ENCODE peak calls at places on chromosomes 5 and 9, in eight cellular contexts. One of them, this sample, is unnamed.

GRCh38 chr5:52800394-52801213 is 12.9 kb downstream of the ITGA1 start:
- DNase-seq in coronary artery: peak; percentile 87
- DNase-seq in HTR-8/SVneo: no peak
- DNase-seq in activated CD4-positive, alpha-beta memory T cell treated with anti-CD3 and anti-CD28 coated beads, Interleukin-2, amount 10 ng/mL, durations not matched to agents 7 days and 5 days: peak; percentile 75
- DNase-seq in effector memory CD4-positive, alpha-beta T cell: peak; percentile 36
- DNase-seq in SW 1271: peak; percentile 72
- DNase-seq in T-helper 17 cell: peak; percentile 16
- DNase-seq in upper lobe of right lung: peak; percentile 79
- DNase-seq in this sample: peak; percentile 73

GRCh38 chr5:5331838-5332237 is 90.6 kb upstream of the ICE1 start:
- DNase-seq in coronary artery: no peak
- DNase-seq in HTR-8/SVneo: no peak
- DNase-seq in activated CD4-positive, alpha-beta memory T cell treated with anti-CD3 and anti-CD28 coated beads, Interleukin-2, amount 10 ng/mL, durations not matched to agents 7 days and 5 days: no peak
- DNase-seq in effector memory CD4-positive, alpha-beta T cell: no peak
- DNase-seq in SW 1271: no peak
- DNase-seq in T-helper 17 cell: no peak
- DNase-seq in upper lobe of right lung: no peak
- DNase-seq in this sample: no peak

GRCh38 chr5:174563899-174564298 is 160.5 kb upstream of the MSX2 start:
- DNase-seq in coronary artery: peak; percentile 58
- DNase-seq in HTR-8/SVneo: no peak
- DNase-seq in activated CD4-positive, alpha-beta memory T cell treated with anti-CD3 and anti-CD28 coated beads, Interleukin-2, amount 10 ng/mL, durations not matched to agents 7 days and 5 days: no peak
- DNase-seq in effector memory CD4-positive, alpha-beta T cell: no peak
- DNase-seq in SW 1271: no peak
- DNase-seq in T-helper 17 cell: no peak
- DNase-seq in upper lobe of right lung: no peak
- DNase-seq in this sample: no peak

GRCh38 chr5:158119852-158120708 is 261.1 kb upstream of the CLINT1 start:
- DNase-seq in coronary artery: no peak
- DNase-seq in HTR-8/SVneo: peak; percentile 56
- DNase-seq in activated CD4-positive, alpha-beta memory T cell treated with anti-CD3 and anti-CD28 coated beads, Interleukin-2, amount 10 ng/mL, durations not matched to agents 7 days and 5 days: no peak
- DNase-seq in effector memory CD4-positive, alpha-beta T cell: no peak
- DNase-seq in SW 1271: no peak
- DNase-seq in T-helper 17 cell: no peak
- DNase-seq in upper lobe of right lung: no peak
- DNase-seq in this sample: no peak

GRCh38 chr5:1799110-1799601 is 481 bp downstream of the MRPL36 start:
- DNase-seq in coronary artery: no peak
- DNase-seq in HTR-8/SVneo: peak; percentile 24
- DNase-seq in activated CD4-positive, alpha-beta memory T cell treated with anti-CD3 and anti-CD28 coated beads, Interleukin-2, amount 10 ng/mL, durations not matched to agents 7 days and 5 days: peak; percentile 35
- DNase-seq in effector memory CD4-positive, alpha-beta T cell: peak; percentile 5
- DNase-seq in SW 1271: no peak
- DNase-seq in T-helper 17 cell: peak; percentile 21
- DNase-seq in upper lobe of right lung: no peak
- DNase-seq in this sample: peak; percentile 25

GRCh38 chr5:54176066-54176835 is 134.1 kb downstream of the ARL15 start:
- DNase-seq in coronary artery: no peak
- DNase-seq in HTR-8/SVneo: no peak
- DNase-seq in activated CD4-positive, alpha-beta memory T cell treated with anti-CD3 and anti-CD28 coated beads, Interleukin-2, amount 10 ng/mL, durations not matched to agents 7 days and 5 days: no peak
- DNase-seq in effector memory CD4-positive, alpha-beta T cell: no peak
- DNase-seq in SW 1271: no peak
- DNase-seq in T-helper 17 cell: no peak
- DNase-seq in upper lobe of right lung: no peak
- DNase-seq in this sample: no peak

GRCh38 chr5:91787718-91788117 is 404.6 kb upstream of the ARRDC3 start:
- DNase-seq in coronary artery: no peak
- DNase-seq in HTR-8/SVneo: no peak
- DNase-seq in activated CD4-positive, alpha-beta memory T cell treated with anti-CD3 and anti-CD28 coated beads, Interleukin-2, amount 10 ng/mL, durations not matched to agents 7 days and 5 days: no peak
- DNase-seq in effector memory CD4-positive, alpha-beta T cell: no peak
- DNase-seq in SW 1271: no peak
- DNase-seq in T-helper 17 cell: no peak
- DNase-seq in upper lobe of right lung: no peak
- DNase-seq in this sample: no peak

GRCh38 chr5:91706785-91707520 is 323.8 kb upstream of the ARRDC3 start:
- DNase-seq in coronary artery: no peak
- DNase-seq in HTR-8/SVneo: no peak
- DNase-seq in activated CD4-positive, alpha-beta memory T cell treated with anti-CD3 and anti-CD28 coated beads, Interleukin-2, amount 10 ng/mL, durations not matched to agents 7 days and 5 days: no peak
- DNase-seq in effector memory CD4-positive, alpha-beta T cell: no peak
- DNase-seq in SW 1271: peak; percentile 52
- DNase-seq in T-helper 17 cell: no peak
- DNase-seq in upper lobe of right lung: no peak
- DNase-seq in this sample: no peak

GRCh38 chr5:132679166-132679565 is 5.4 kb downstream of the IL4 start:
- DNase-seq in coronary artery: no peak
- DNase-seq in HTR-8/SVneo: no peak
- DNase-seq in activated CD4-positive, alpha-beta memory T cell treated with anti-CD3 and anti-CD28 coated beads, Interleukin-2, amount 10 ng/mL, durations not matched to agents 7 days and 5 days: no peak
- DNase-seq in effector memory CD4-positive, alpha-beta T cell: no peak
- DNase-seq in SW 1271: no peak
- DNase-seq in T-helper 17 cell: no peak
- DNase-seq in upper lobe of right lung: no peak
- DNase-seq in this sample: no peak

GRCh38 chr9:128702949-128703615 is 779 bp downstream of the PKN3 start:
- DNase-seq in coronary artery: no peak
- DNase-seq in HTR-8/SVneo: peak; percentile 33
- DNase-seq in activated CD4-positive, alpha-beta memory T cell treated with anti-CD3 and anti-CD28 coated beads, Interleukin-2, amount 10 ng/mL, durations not matched to agents 7 days and 5 days: no peak
- DNase-seq in effector memory CD4-positive, alpha-beta T cell: no peak
- DNase-seq in SW 1271: no peak
- DNase-seq in T-helper 17 cell: no peak
- DNase-seq in upper lobe of right lung: peak; percentile 69
- DNase-seq in this sample: peak; percentile 60

GRCh38 chr9:18605763-18606162 is 131.8 kb downstream of the ADAMTSL1 start:
- DNase-seq in coronary artery: peak; percentile 69
- DNase-seq in HTR-8/SVneo: no peak
- DNase-seq in activated CD4-positive, alpha-beta memory T cell treated with anti-CD3 and anti-CD28 coated beads, Interleukin-2, amount 10 ng/mL, durations not matched to agents 7 days and 5 days: no peak
- DNase-seq in effector memory CD4-positive, alpha-beta T cell: no peak
- DNase-seq in SW 1271: no peak
- DNase-seq in T-helper 17 cell: no peak
- DNase-seq in upper lobe of right lung: no peak
- DNase-seq in this sample: no peak

GRCh38 chr9:114001410-114001685 is 76.8 kb downstream of the AMBP start:
- DNase-seq in coronary artery: no peak
- DNase-seq in HTR-8/SVneo: no peak
- DNase-seq in activated CD4-positive, alpha-beta memory T cell treated with anti-CD3 and anti-CD28 coated beads, Interleukin-2, amount 10 ng/mL, durations not matched to agents 7 days and 5 days: peak; percentile 3
- DNase-seq in effector memory CD4-positive, alpha-beta T cell: no peak
- DNase-seq in SW 1271: no peak
- DNase-seq in T-helper 17 cell: no peak
- DNase-seq in upper lobe of right lung: no peak
- DNase-seq in this sample: no peak

GRCh38 chr5:77425420-77425819 is 66.7 kb downstream of the WDR41 start:
- DNase-seq in coronary artery: no peak
- DNase-seq in HTR-8/SVneo: no peak
- DNase-seq in activated CD4-positive, alpha-beta memory T cell treated with anti-CD3 and anti-CD28 coated beads, Interleukin-2, amount 10 ng/mL, durations not matched to agents 7 days and 5 days: no peak
- DNase-seq in effector memory CD4-positive, alpha-beta T cell: no peak
- DNase-seq in SW 1271: no peak
- DNase-seq in T-helper 17 cell: no peak
- DNase-seq in upper lobe of right lung: no peak
- DNase-seq in this sample: no peak

GRCh38 chr5:58153255-58153654 is 306.6 kb downstream of the PLK2 start:
- DNase-seq in coronary artery: no peak
- DNase-seq in HTR-8/SVneo: no peak
- DNase-seq in activated CD4-positive, alpha-beta memory T cell treated with anti-CD3 and anti-CD28 coated beads, Interleukin-2, amount 10 ng/mL, durations not matched to agents 7 days and 5 days: no peak
- DNase-seq in effector memory CD4-positive, alpha-beta T cell: no peak
- DNase-seq in SW 1271: no peak
- DNase-seq in T-helper 17 cell: no peak
- DNase-seq in upper lobe of right lung: no peak
- DNase-seq in this sample: peak; percentile 72

GRCh38 chr9:19020886-19021285 is 12.1 kb downstream of the SAXO1 start:
- DNase-seq in coronary artery: no peak
- DNase-seq in HTR-8/SVneo: no peak
- DNase-seq in activated CD4-positive, alpha-beta memory T cell treated with anti-CD3 and anti-CD28 coated beads, Interleukin-2, amount 10 ng/mL, durations not matched to agents 7 days and 5 days: no peak
- DNase-seq in effector memory CD4-positive, alpha-beta T cell: no peak
- DNase-seq in SW 1271: no peak
- DNase-seq in T-helper 17 cell: no peak
- DNase-seq in upper lobe of right lung: no peak
- DNase-seq in this sample: no peak

GRCh38 chr9:108850293-108850897 is 5.4 kb downstream of the ACTL7B start:
- DNase-seq in coronary artery: no peak
- DNase-seq in HTR-8/SVneo: peak; percentile 45
- DNase-seq in activated CD4-positive, alpha-beta memory T cell treated with anti-CD3 and anti-CD28 coated beads, Interleukin-2, amount 10 ng/mL, durations not matched to agents 7 days and 5 days: no peak
- DNase-seq in effector memory CD4-positive, alpha-beta T cell: no peak
- DNase-seq in SW 1271: peak; percentile 51
- DNase-seq in T-helper 17 cell: no peak
- DNase-seq in upper lobe of right lung: no peak
- DNase-seq in this sample: no peak

GRCh38 chr5:64834037-64834436 is 65.3 kb downstream of the CWC27 start:
- DNase-seq in coronary artery: no peak
- DNase-seq in HTR-8/SVneo: no peak
- DNase-seq in activated CD4-positive, alpha-beta memory T cell treated with anti-CD3 and anti-CD28 coated beads, Interleukin-2, amount 10 ng/mL, durations not matched to agents 7 days and 5 days: no peak
- DNase-seq in effector memory CD4-positive, alpha-beta T cell: no peak
- DNase-seq in SW 1271: no peak
- DNase-seq in T-helper 17 cell: no peak
- DNase-seq in upper lobe of right lung: no peak
- DNase-seq in this sample: no peak

GRCh38 chr5:32193591-32193990 is 19.5 kb upstream of the GOLPH3 start:
- DNase-seq in coronary artery: peak; percentile 94
- DNase-seq in HTR-8/SVneo: peak; percentile 77
- DNase-seq in activated CD4-positive, alpha-beta memory T cell treated with anti-CD3 and anti-CD28 coated beads, Interleukin-2, amount 10 ng/mL, durations not matched to agents 7 days and 5 days: no peak
- DNase-seq in effector memory CD4-positive, alpha-beta T cell: no peak
- DNase-seq in SW 1271: no peak
- DNase-seq in T-helper 17 cell: no peak
- DNase-seq in upper lobe of right lung: peak; percentile 90
- DNase-seq in this sample: no peak

GRCh38 chr9:92749071-92749933 is 15.3 kb downstream of the BICD2 start:
- DNase-seq in coronary artery: no peak
- DNase-seq in HTR-8/SVneo: no peak
- DNase-seq in activated CD4-positive, alpha-beta memory T cell treated with anti-CD3 and anti-CD28 coated beads, Interleukin-2, amount 10 ng/mL, durations not matched to agents 7 days and 5 days: no peak
- DNase-seq in effector memory CD4-positive, alpha-beta T cell: no peak
- DNase-seq in SW 1271: no peak
- DNase-seq in T-helper 17 cell: no peak
- DNase-seq in upper lobe of right lung: no peak
- DNase-seq in this sample: no peak

GRCh38 chr5:83034552-83035181 is 42.5 kb downstream of the TMEM167A start:
- DNase-seq in coronary artery: no peak
- DNase-seq in HTR-8/SVneo: no peak
- DNase-seq in activated CD4-positive, alpha-beta memory T cell treated with anti-CD3 and anti-CD28 coated beads, Interleukin-2, amount 10 ng/mL, durations not matched to agents 7 days and 5 days: no peak
- DNase-seq in effector memory CD4-positive, alpha-beta T cell: no peak
- DNase-seq in SW 1271: no peak
- DNase-seq in T-helper 17 cell: no peak
- DNase-seq in upper lobe of right lung: no peak
- DNase-seq in this sample: no peak

GRCh38 chr9:85443190-85443598 is 298.6 kb downstream of the AGTPBP1 start:
- DNase-seq in coronary artery: no peak
- DNase-seq in HTR-8/SVneo: no peak
- DNase-seq in activated CD4-positive, alpha-beta memory T cell treated with anti-CD3 and anti-CD28 coated beads, Interleukin-2, amount 10 ng/mL, durations not matched to agents 7 days and 5 days: no peak
- DNase-seq in effector memory CD4-positive, alpha-beta T cell: no peak
- DNase-seq in SW 1271: no peak
- DNase-seq in T-helper 17 cell: no peak
- DNase-seq in upper lobe of right lung: no peak
- DNase-seq in this sample: no peak

GRCh38 chr9:112863781-112864180 is 26.9 kb downstream of the SLC46A2 start:
- DNase-seq in coronary artery: no peak
- DNase-seq in HTR-8/SVneo: no peak
- DNase-seq in activated CD4-positive, alpha-beta memory T cell treated with anti-CD3 and anti-CD28 coated beads, Interleukin-2, amount 10 ng/mL, durations not matched to agents 7 days and 5 days: no peak
- DNase-seq in effector memory CD4-positive, alpha-beta T cell: no peak
- DNase-seq in SW 1271: no peak
- DNase-seq in T-helper 17 cell: no peak
- DNase-seq in upper lobe of right lung: no peak
- DNase-seq in this sample: no peak

GRCh38 chr9:133950206-133950915 is 41.8 kb downstream of the VAV2 start:
- DNase-seq in coronary artery: no peak
- DNase-seq in HTR-8/SVneo: no peak
- DNase-seq in activated CD4-positive, alpha-beta memory T cell treated with anti-CD3 and anti-CD28 coated beads, Interleukin-2, amount 10 ng/mL, durations not matched to agents 7 days and 5 days: no peak
- DNase-seq in effector memory CD4-positive, alpha-beta T cell: no peak
- DNase-seq in SW 1271: no peak
- DNase-seq in T-helper 17 cell: no peak
- DNase-seq in upper lobe of right lung: no peak
- DNase-seq in this sample: no peak

GRCh38 chr5:3346111-3346820 is 249.4 kb upstream of the IRX1 start:
- DNase-seq in coronary artery: peak; percentile 8
- DNase-seq in HTR-8/SVneo: no peak
- DNase-seq in activated CD4-positive, alpha-beta memory T cell treated with anti-CD3 and anti-CD28 coated beads, Interleukin-2, amount 10 ng/mL, durations not matched to agents 7 days and 5 days: no peak
- DNase-seq in effector memory CD4-positive, alpha-beta T cell: no peak
- DNase-seq in SW 1271: no peak
- DNase-seq in T-helper 17 cell: no peak
- DNase-seq in upper lobe of right lung: no peak
- DNase-seq in this sample: no peak

GRCh38 chr5:133129192-133129748 is 77.5 kb downstream of the HSPA4 start:
- DNase-seq in coronary artery: no peak
- DNase-seq in HTR-8/SVneo: no peak
- DNase-seq in activated CD4-positive, alpha-beta memory T cell treated with anti-CD3 and anti-CD28 coated beads, Interleukin-2, amount 10 ng/mL, durations not matched to agents 7 days and 5 days: no peak
- DNase-seq in effector memory CD4-positive, alpha-beta T cell: no peak
- DNase-seq in SW 1271: no peak
- DNase-seq in T-helper 17 cell: no peak
- DNase-seq in upper lobe of right lung: no peak
- DNase-seq in this sample: no peak

GRCh38 chr5:17105744-17106450 is 111.5 kb upstream of the BASP1 start:
- DNase-seq in coronary artery: no peak
- DNase-seq in HTR-8/SVneo: no peak
- DNase-seq in activated CD4-positive, alpha-beta memory T cell treated with anti-CD3 and anti-CD28 coated beads, Interleukin-2, amount 10 ng/mL, durations not matched to agents 7 days and 5 days: no peak
- DNase-seq in effector memory CD4-positive, alpha-beta T cell: no peak
- DNase-seq in SW 1271: no peak
- DNase-seq in T-helper 17 cell: no peak
- DNase-seq in upper lobe of right lung: no peak
- DNase-seq in this sample: no peak

GRCh38 chr9:129343697-129344375 is 165.8 kb upstream of the IER5L start:
- DNase-seq in coronary artery: peak; percentile 80
- DNase-seq in HTR-8/SVneo: no peak
- DNase-seq in activated CD4-positive, alpha-beta memory T cell treated with anti-CD3 and anti-CD28 coated beads, Interleukin-2, amount 10 ng/mL, durations not matched to agents 7 days and 5 days: no peak
- DNase-seq in effector memory CD4-positive, alpha-beta T cell: no peak
- DNase-seq in SW 1271: no peak
- DNase-seq in T-helper 17 cell: no peak
- DNase-seq in upper lobe of right lung: peak; percentile 91
- DNase-seq in this sample: no peak

GRCh38 chr9:11933926-11934325 is 759.3 kb upstream of the TYRP1 start:
- DNase-seq in coronary artery: no peak
- DNase-seq in HTR-8/SVneo: no peak
- DNase-seq in activated CD4-positive, alpha-beta memory T cell treated with anti-CD3 and anti-CD28 coated beads, Interleukin-2, amount 10 ng/mL, durations not matched to agents 7 days and 5 days: no peak
- DNase-seq in effector memory CD4-positive, alpha-beta T cell: no peak
- DNase-seq in SW 1271: no peak
- DNase-seq in T-helper 17 cell: no peak
- DNase-seq in upper lobe of right lung: no peak
- DNase-seq in this sample: no peak

GRCh38 chr5:171907731-171908343 is 98.6 kb downstream of the FBXW11 start:
- DNase-seq in coronary artery: no peak
- DNase-seq in HTR-8/SVneo: peak; percentile 46
- DNase-seq in activated CD4-positive, alpha-beta memory T cell treated with anti-CD3 and anti-CD28 coated beads, Interleukin-2, amount 10 ng/mL, durations not matched to agents 7 days and 5 days: peak; percentile 46
- DNase-seq in effector memory CD4-positive, alpha-beta T cell: no peak
- DNase-seq in SW 1271: peak; percentile 71
- DNase-seq in T-helper 17 cell: peak; percentile 20
- DNase-seq in upper lobe of right lung: no peak
- DNase-seq in this sample: peak; percentile 25

This sample was measured in A549.